ENCODE peak calls at places on chromosomes 2 and 18, in nine cellular contexts. N is retina; W is GM03348; J is neural crest cell; F is OCI-LY7; P is T follicular helper cell; Q is caudate nucleus; G is stimulated activated CD8-positive, alpha-beta memory T cell treated with anti-CD3 and anti-CD28 coated beads, Interleukin-4, amount 100 ng/mL, for 1 hour; X is GM06990. I is an unnamed sample.

GRCh38 chr2:27209621-27210401 is 2.0 kb upstream of the ATRAID start:
- DNase-seq in J (no peak), N (no peak), F (peak), W (no peak), G (no peak), P (no peak), Q (no peak), X (no peak), I (no peak)

GRCh38 chr2:240428245-240428644 is 7.2 kb upstream of the GPC1 start:
- DNase-seq in W (no peak), Q (no peak), G (no peak), X (no peak), N (no peak), F (no peak), P (no peak), J (no peak), I (no peak)

GRCh38 chr2:30666307-30666874 is 140.9 kb downstream of the CAPN13 start:
- DNase-seq in F (peak), N (no peak), G (no peak), Q (no peak), P (no peak), W (peak), X (peak), J (no peak), I (peak)

GRCh38 chr2:215140166-215140707 is 1.8 kb upstream of the ABCA12 start:
- DNase-seq in J (no peak), G (no peak), F (no peak), W (no peak), X (no peak), Q (no peak), N (no peak), P (no peak), I (no peak)

GRCh38 chr2:108417254-108417653 is 31.8 kb upstream of the GCC2 start:
- DNase-seq in N (no peak), X (no peak), G (no peak), P (no peak), W (no peak), Q (no peak), J (no peak), F (peak), I (no peak)

GRCh38 chr2:39623916-39624315 is 41.8 kb upstream of the TMEM178A start:
- DNase-seq in W (no peak), N (peak), X (no peak), P (no peak), G (no peak), Q (peak), J (no peak), F (no peak), I (no peak)

GRCh38 chr2:220510668-220511067 is 883.2 kb downstream of the SLC4A3 start:
- DNase-seq in X (no peak), G (no peak), W (peak), J (no peak), N (no peak), Q (no peak), P (no peak), F (no peak), I (no peak)

GRCh38 chr2:120287183-120288015 is 34.7 kb downstream of the RALB start:
- DNase-seq in J (no peak), P (no peak), N (no peak), W (peak), Q (no peak), F (no peak), G (no peak), X (peak), I (peak)

GRCh38 chr2:44549856-44550255 is 188.1 kb downstream of the CAMKMT start:
- DNase-seq in N (no peak), W (peak), G (no peak), P (no peak), F (no peak), Q (no peak), X (no peak), J (no peak), I (no peak)

GRCh38 chr18:10403675-10404074 is 50.8 kb upstream of the APCDD1 start:
- DNase-seq in W (no peak), F (no peak), J (peak), X (no peak), G (no peak), P (no peak), N (peak), Q (no peak), I (no peak)

GRCh38 chr2:201116959-201117734 is 1.2 kb downstream of the CFLAR start:
- DNase-seq in X (peak), P (no peak), J (no peak), N (peak), G (no peak), W (peak), F (peak), Q (no peak), I (peak)

GRCh38 chr2:39851691-39852110 is 72.6 kb upstream of the THUMPD2 start:
- DNase-seq in P (no peak), X (no peak), G (no peak), W (peak), J (no peak), Q (no peak), F (peak), N (peak), I (no peak)

GRCh38 chr18:79608069-79608468 is 71.5 kb upstream of the CTDP1 start:
- DNase-seq in G (no peak), J (no peak), F (no peak), N (no peak), W (no peak), Q (no peak), X (no peak), P (no peak), I (no peak)

GRCh38 chr18:11871501-11871900 is 20.3 kb downstream of the CHMP1B start:
- DNase-seq in G (no peak), W (no peak), Q (no peak), P (no peak), N (no peak), X (peak), F (no peak), J (no peak), I (no peak)

GRCh38 chr18:3889803-3890202 is 439.8 kb downstream of the TGIF1 start:
- DNase-seq in Q (no peak), N (no peak), X (no peak), G (no peak), W (peak), J (no peak), P (no peak), F (no peak), I (no peak)

GRCh38 chr18:13375302-13376255 is 157.0 kb downstream of the LDLRAD4 start:
- DNase-seq in P (peak), W (peak), F (no peak), J (no peak), G (no peak), N (peak), Q (no peak), X (peak), I (no peak)

GRCh38 chr18:48808476-48808875 is 142.3 kb downstream of the SMAD7 start:
- DNase-seq in P (no peak), Q (no peak), F (no peak), X (no peak), N (no peak), G (no peak), J (no peak), W (no peak), I (no peak)

GRCh38 chr2:237320801-237321563 is 93.0 kb downstream of the COL6A3 start:
- DNase-seq in W (no peak), X (no peak), G (no peak), F (no peak), Q (no peak), J (no peak), N (no peak), P (no peak), I (no peak)

GRCh38 chr18:6660334-6660733 is 69.2 kb upstream of the ARHGAP28 start:
- DNase-seq in N (no peak), P (no peak), F (no peak), Q (no peak), G (no peak), J (no peak), X (no peak), W (no peak), I (no peak)

GRCh38 chr2:1707771-1708351 is 36.5 kb downstream of the PXDN start:
- DNase-seq in P (no peak), J (no peak), G (no peak), W (peak), Q (no peak), F (no peak), X (no peak), N (peak), I (no peak)

GRCh38 chr2:241728627-241729026 is 5.8 kb upstream of the D2HGDH start:
- DNase-seq in J (no peak), N (no peak), P (no peak), G (no peak), F (no peak), W (no peak), Q (peak), X (no peak), I (no peak)

GRCh38 chr2:193231634-193232033 is 1036.9 kb upstream of the TMEFF2 start:
- DNase-seq in G (no peak), N (no peak), F (no peak), W (no peak), Q (no peak), J (no peak), X (no peak), P (no peak), I (no peak)

GRCh38 chr18:32366586-32367538 is 103.8 kb downstream of the GAREM1 start:
- DNase-seq in P (no peak), F (no peak), J (no peak), Q (no peak), N (no peak), G (no peak), X (no peak), W (peak), I (no peak)

GRCh38 chr2:215290980-215291599 is 20.8 kb upstream of the ATIC start:
- DNase-seq in Q (no peak), N (no peak), W (no peak), G (no peak), J (no peak), X (no peak), P (no peak), F (no peak), I (no peak)

GRCh38 chr2:117933884-117934354 is 80.0 kb downstream of the CCDC93 start:
- DNase-seq in G (no peak), W (no peak), P (no peak), Q (no peak), X (no peak), F (no peak), J (no peak), N (no peak), I (no peak)

GRCh38 chr2:96907405-96908041 is 37.6 kb upstream of the SEMA4C start:
- DNase-seq in X (no peak), W (peak), F (no peak), Q (no peak), N (peak), P (no peak), J (peak), G (no peak), I (no peak)

GRCh38 chr2:144324446-144325045 is 195.4 kb downstream of the ZEB2 start:
- DNase-seq in F (no peak), G (no peak), X (no peak), P (no peak), N (no peak), W (no peak), Q (no peak), J (no peak), I (no peak)

GRCh38 chr18:51077217-51077616 is 47.2 kb downstream of the SMAD4 start:
- DNase-seq in W (peak), X (no peak), P (no peak), F (no peak), J (no peak), N (no peak), Q (no peak), G (no peak), I (no peak)

GRCh38 chr18:55337908-55338521 is 250.0 kb downstream of the TCF4 start:
- DNase-seq in G (no peak), F (no peak), J (no peak), P (no peak), X (no peak), W (no peak), N (no peak), Q (no peak), I (no peak)

GRCh38 chr18:73945130-73945792 is 202.4 kb downstream of the FBXO15 start:
- DNase-seq in P (no peak), F (no peak), N (no peak), Q (no peak), J (no peak), X (no peak), G (no peak), W (no peak), I (no peak)

GRCh38 chr2:27720004-27720551 is 51.4 kb upstream of the MRPL33 start:
- DNase-seq in N (no peak), W (peak), J (no peak), Q (no peak), X (no peak), G (no peak), F (no peak), P (no peak), I (no peak)

GRCh38 chr2:33146112-33146511 is 199.4 kb downstream of the LTBP1 start:
- DNase-seq in Q (no peak), P (no peak), G (no peak), N (no peak), W (peak), X (no peak), F (no peak), J (no peak), I (no peak)

GRCh38 chr18:36708366-36708765 is 120.4 kb downstream of the TPGS2 start:
- DNase-seq in Q (no peak), J (no peak), W (no peak), P (no peak), X (no peak), F (no peak), N (no peak), G (no peak), I (no peak)

GRCh38 chr2:203878060-203878459 is 10.5 kb downstream of the CTLA4 start:
- DNase-seq in J (no peak), W (no peak), F (no peak), N (no peak), P (no peak), G (no peak), Q (no peak), X (no peak), I (no peak)

GRCh38 chr2:136767030-136767429 is 1.7 kb downstream of the THSD7B start:
- DNase-seq in J (no peak), X (no peak), G (no peak), N (no peak), F (no peak), Q (no peak), W (no peak), P (no peak), I (no peak)

GRCh38 chr2:223900531-223900930 is 44.6 kb downstream of the WDFY1 start:
- DNase-seq in N (no peak), X (no peak), P (no peak), G (no peak), F (no peak), W (no peak), J (no peak), Q (no peak), I (no peak)

GRCh38 chr2:51866361-51866760 is 834.4 kb upstream of the NRXN1 start:
- DNase-seq in X (no peak), Q (no peak), G (no peak), J (no peak), F (no peak), N (no peak), P (no peak), W (no peak), I (no peak)

I was measured in HL-60.